ENCODE peak calls at places on chromosomes 12 and 14, in ten cellular contexts. E, N, M, Z, U, B, A, V, X and O are unnamed samples. For H3K4me1, the result is how much of the 10 kb centered on the place peaks cover.

GRCh38 chr12:108634225-108634795 is 616 bp upstream of the SELPLG start:
- DNase-seq in X (no peak), Z (no peak), M (no peak), B (peak), U (no peak), N (peak), A (peak), E (no peak), V (no peak), O (no peak)

GRCh38 chr14:41973178-41973577 is 366.5 kb downstream of the LRFN5 start:
- DNase-seq in V (no peak), U (no peak), A (no peak), Z (no peak), M (no peak), B (no peak), N (no peak), X (no peak), E (no peak), O (no peak)

GRCh38 chr12:45259732-45260480 is 44.0 kb downstream of the ANO6 start:
- DNase-seq in E (peak), V (peak), B (peak), X (peak), U (peak), A (no peak), N (no peak), M (peak), Z (no peak), O (no peak)

GRCh38 chr14:105475916-105476845 is 1.6 kb downstream of the CRIP2 start:
- DNase-seq in B (no peak), U (peak), V (peak), A (peak), X (peak), Z (peak), E (peak), M (peak), N (no peak), O (peak)

GRCh38 chr12:24034160-24034559 is 84.7 kb upstream of the SOX5 start:
- DNase-seq in B (no peak), U (no peak), N (no peak), M (no peak), V (peak), E (peak), A (no peak), X (no peak), Z (no peak), O (no peak)

GRCh38 chr12:111788178-111788654 is 21.5 kb downstream of the ALDH2 start:
- DNase-seq in A (no peak), V (peak), E (peak), Z (peak), N (peak), B (peak), M (no peak), U (peak), X (no peak), O (peak)

GRCh38 chr12:54958048-54958658 is 26.4 kb downstream of the TESPA1 start:
- DNase-seq in N (no peak), A (no peak), V (peak), X (peak), U (peak), B (peak), M (peak), Z (no peak), E (peak), O (peak)

GRCh38 chr12:15592934-15593333 is 196.3 kb downstream of the EPS8 start:
- DNase-seq in U (peak), B (peak), A (no peak), X (peak), E (peak), N (no peak), V (no peak), Z (no peak), M (no peak), O (no peak)

GRCh38 chr14:77630111-77630510 is 13.7 kb upstream of the SPTLC2 start:
- DNase-seq in V (no peak), E (no peak), A (no peak), N (no peak), X (no peak), B (no peak), M (no peak), U (no peak), Z (no peak), O (no peak)

GRCh38 chr12:113473400-113473799 is 1.7 kb upstream of the LHX5 start:
- DNase-seq in U (no peak), B (no peak), M (no peak), Z (no peak), X (no peak), N (no peak), E (no peak), A (no peak), V (no peak), O (no peak)

GRCh38 chr14:21867541-21867940 is 193.9 kb upstream of the OR4E1 start:
- DNase-seq in X (peak), B (no peak), M (peak), N (no peak), V (no peak), Z (no peak), E (peak), A (no peak), U (peak), O (no peak)

DNA sequence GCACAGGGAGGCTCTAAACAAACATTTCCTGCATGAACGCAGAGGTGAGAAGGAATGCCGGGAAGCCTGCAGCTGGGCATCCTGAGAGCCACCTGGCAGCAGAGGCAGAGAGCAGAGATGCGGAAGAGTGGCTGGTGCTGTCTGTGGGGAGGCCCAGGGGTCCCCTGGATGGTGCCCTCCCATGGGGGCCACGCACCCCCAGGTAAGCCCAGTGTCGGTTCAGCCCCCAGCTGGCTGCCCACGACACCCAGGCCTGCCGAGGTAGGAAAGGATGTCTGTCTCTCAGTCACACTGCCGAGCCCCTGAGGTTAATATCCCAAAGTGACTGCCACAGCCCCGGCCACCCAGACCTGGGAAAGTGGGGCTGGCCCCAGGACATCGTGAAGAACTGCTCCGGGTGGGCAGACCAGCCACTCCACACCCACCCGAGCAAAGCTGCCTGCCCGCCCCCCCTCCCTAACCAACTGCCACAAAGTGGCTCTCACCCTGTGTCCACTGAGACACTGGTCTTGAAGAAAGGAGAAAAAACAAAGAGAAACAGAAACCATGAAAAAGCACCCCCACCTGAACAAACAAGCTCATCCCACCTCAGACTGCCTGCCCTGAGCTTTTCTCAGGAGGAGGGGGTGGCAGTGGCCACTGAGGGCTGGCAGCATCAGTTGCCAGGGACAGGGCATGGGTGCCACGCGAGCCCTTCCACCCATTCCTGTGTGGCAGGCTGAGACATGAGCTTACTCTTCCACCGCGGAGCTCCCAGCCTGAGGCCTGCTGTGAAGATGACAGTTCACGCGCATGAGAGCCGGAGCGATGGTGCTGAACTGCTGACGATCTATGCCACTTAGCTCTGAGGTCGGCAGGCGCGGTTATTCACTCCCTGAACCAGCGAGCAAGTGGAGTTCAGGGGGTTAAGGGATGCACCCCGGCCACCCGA is 40.8 kb downstream of the CCDC88C start:
- DNase-seq in U (no peak), A (no peak), B (no peak), V (no peak), M (no peak), X (no peak), E (no peak), Z (no peak), N (no peak), O (no peak)
- H3K4me1 ChIP-seq in U (under half), A (half or more), B (under half), V (half or more), M (under half), X (under half), E (under half), Z (half or more), N (under half), O (under half)

GRCh38 chr14:100587248-100587762 is at the start of gene BEGAIN:
- DNase-seq in M (no peak), U (no peak), E (no peak), X (no peak), N (peak), B (no peak), V (peak), A (peak), Z (peak), O (no peak)

GRCh38 chr14:100585448-100586152 is 1.6 kb downstream of the BEGAIN start:
- DNase-seq in E (no peak), U (no peak), B (no peak), Z (peak), X (no peak), A (peak), V (no peak), N (peak), M (no peak), O (no peak)

GRCh38 chr14:100586520-100587247 is 533 bp downstream of the BEGAIN start:
- DNase-seq in M (peak), B (peak), X (no peak), N (peak), A (peak), U (peak), E (no peak), Z (peak), V (no peak), O (peak)

GRCh38 chr14:100587763-100588411 is 670 bp upstream of the BEGAIN start:
- DNase-seq in X (no peak), A (peak), U (peak), N (peak), B (no peak), Z (peak), E (no peak), V (no peak), M (no peak), O (no peak)

DNA sequence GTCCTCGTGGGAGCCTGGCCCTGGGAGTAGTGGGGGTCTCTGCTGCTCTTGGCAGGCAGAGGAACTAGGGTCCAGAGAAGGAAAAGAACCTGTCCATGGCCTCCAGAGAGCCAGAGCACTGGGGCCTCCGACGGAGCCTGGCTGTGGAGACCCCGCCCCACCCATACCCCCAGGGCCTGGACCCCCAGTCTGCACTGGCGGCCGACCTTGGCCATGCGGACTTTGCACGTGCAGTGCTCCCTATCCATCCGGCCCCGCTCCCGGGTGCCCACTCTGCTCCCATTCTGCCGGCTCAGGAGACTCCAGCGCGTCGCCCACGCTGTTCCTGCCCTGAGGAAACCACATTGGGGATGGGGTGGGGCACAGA is 1.1 kb downstream of the BEGAIN start:
- DNase-seq in U (no peak), V (no peak), M (no peak), Z (peak), N (peak), B (no peak), E (no peak), X (no peak), A (peak), O (peak)
- H3K4me3 ChIP-seq in U (peak), V (peak), M (peak), Z (peak), N (no peak), B (peak), E (peak), X (no peak), A (peak), O (peak)

GRCh38 chr12:57491393-57492280 is 3.8 kb downstream of the MARS1 start:
- DNase-seq in M (no peak), E (no peak), Z (no peak), V (no peak), A (peak), B (peak), N (no peak), U (no peak), X (no peak), O (no peak)
- TF ChIP-seq CTCF in M (peak), E (peak), Z (no peak), V (peak), A (no peak), B (no peak), N (no peak), U (peak), X (no peak), O (no peak)

GRCh38 chr14:67492538-67492937 is 4.0 kb upstream of the TMEM229B start:
- DNase-seq in M (no peak), N (no peak), V (no peak), E (no peak), Z (no peak), A (no peak), B (no peak), X (no peak), U (no peak), O (no peak)
- H3K4me1 ChIP-seq in M (under half), N (under half), V (under half), E (under half), Z (under half), A (under half), B (under half), X (under half), U (under half), O (under half)

GRCh38 chr12:25504744-25505143 is 48.3 kb downstream of the LMNTD1 start:
- DNase-seq in U (no peak), X (no peak), M (no peak), E (no peak), V (no peak), A (no peak), B (no peak), N (no peak), Z (no peak), O (no peak)
- H3K4me3 ChIP-seq in U (no peak), X (no peak), M (no peak), E (no peak), V (no peak), A (no peak), B (no peak), N (no peak), Z (no peak), O (no peak)

GRCh38 chr12:42565633-42566032 is 23.9 kb downstream of the PRICKLE1 start:
- DNase-seq in M (no peak), U (no peak), E (no peak), B (no peak), X (peak), V (peak), Z (no peak), A (no peak), N (no peak), O (no peak)
- TF ChIP-seq CTCF in M (no peak), U (no peak), E (no peak), B (no peak), X (no peak), V (peak), Z (peak), A (no peak), N (no peak), O (peak)

DNA sequence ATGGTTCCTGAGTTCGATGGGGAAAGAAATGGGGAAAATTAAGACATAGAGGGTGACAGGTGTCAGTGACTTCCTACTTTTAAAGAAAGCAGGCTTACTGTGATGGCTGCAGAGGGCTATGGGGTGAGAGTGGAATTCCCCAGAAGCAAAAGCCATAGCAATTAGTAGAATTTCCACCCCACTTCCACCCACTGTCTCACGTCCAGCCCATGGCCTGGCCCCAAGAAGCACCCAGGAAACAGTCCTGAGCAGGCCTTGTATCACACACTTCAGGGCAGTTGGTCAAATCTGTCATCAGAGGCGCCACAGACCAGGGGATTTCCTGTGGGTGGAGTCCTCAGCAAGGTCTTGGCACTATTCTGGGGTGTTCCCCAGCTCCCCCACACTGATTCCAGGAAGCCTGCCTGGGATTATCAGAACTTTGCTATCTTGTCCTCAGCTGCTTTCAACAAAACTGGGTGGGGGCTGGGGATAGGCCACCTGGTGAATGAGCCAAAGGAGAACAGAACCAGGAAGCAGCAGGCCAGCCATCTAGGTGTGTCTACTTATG is 120.1 kb upstream of the CCND2 start:
- DNase-seq in U (no peak), E (no peak), B (no peak), X (no peak), M (no peak), A (peak), V (no peak), N (no peak), Z (no peak), O (no peak)
- H3K4me1 ChIP-seq in U (under half), E (under half), B (under half), X (under half), M (under half), A (under half), V (under half), N (under half), Z (under half), O (under half)

GRCh38 chr12:4908694-4909396 is 860 bp upstream of the KCNA1 start:
- DNase-seq in M (no peak), B (no peak), V (peak), U (no peak), Z (no peak), N (no peak), X (no peak), A (no peak), E (no peak), O (no peak)
- H3K4me3 ChIP-seq in M (no peak), B (no peak), V (peak), U (peak), Z (peak), N (no peak), X (no peak), A (peak), E (no peak), O (peak)

GRCh38 chr12:62848418-62848817 is 86.5 kb downstream of the PPM1H start:
- DNase-seq in Z (no peak), B (peak), X (no peak), U (peak), A (no peak), N (no peak), E (peak), M (peak), V (no peak), O (no peak)
- TF ChIP-seq CTCF in Z (no peak), B (no peak), X (no peak), U (no peak), A (no peak), N (no peak), E (no peak), M (no peak), V (no peak), O (no peak)